ENCODE peak calls at places on chromosome 20, in five cellular contexts. One of them, this sample, is unnamed.

GRCh38 chr20:50845566-50846211 is 50.8 kb downstream of the BCAS4 start:
- DNase-seq in activated CD4-positive, alpha-beta T cell treated with anti-CD3 and anti-CD28 coated beads, Interleukin-2, amount 10 ng/mL, durations not matched to agents 7 days and 5 days: no peak
- DNase-seq in T-helper 17 cell: no peak
- DNase-seq in NCI-H2107: no peak
- DNase-seq in NCI-H345: no peak
- DNase-seq in this sample: no peak

GRCh38 chr20:62567246-62568044 is 74.9 kb upstream of the SLCO4A1 start:
- DNase-seq in activated CD4-positive, alpha-beta T cell treated with anti-CD3 and anti-CD28 coated beads, Interleukin-2, amount 10 ng/mL, durations not matched to agents 7 days and 5 days: no peak
- DNase-seq in T-helper 17 cell: no peak
- DNase-seq in NCI-H2107: no peak
- DNase-seq in NCI-H345: no peak
- DNase-seq in this sample: no peak

GRCh38 chr20:38252292-38253288 is 7.9 kb downstream of the KIAA1755 start:
- DNase-seq in activated CD4-positive, alpha-beta T cell treated with anti-CD3 and anti-CD28 coated beads, Interleukin-2, amount 10 ng/mL, durations not matched to agents 7 days and 5 days: no peak
- DNase-seq in T-helper 17 cell: no peak
- DNase-seq in NCI-H2107: no peak
- DNase-seq in NCI-H345: no peak
- DNase-seq in this sample: no peak

GRCh38 chr20:49349078-49349477 is 71.2 kb upstream of the ZNFX1 start:
- DNase-seq in activated CD4-positive, alpha-beta T cell treated with anti-CD3 and anti-CD28 coated beads, Interleukin-2, amount 10 ng/mL, durations not matched to agents 7 days and 5 days: no peak
- DNase-seq in T-helper 17 cell: no peak
- DNase-seq in NCI-H2107: no peak
- DNase-seq in NCI-H345: no peak
- DNase-seq in this sample: no peak

GRCh38 chr20:53829086-53829703 is 235.6 kb upstream of the ZNF217 start:
- DNase-seq in activated CD4-positive, alpha-beta T cell treated with anti-CD3 and anti-CD28 coated beads, Interleukin-2, amount 10 ng/mL, durations not matched to agents 7 days and 5 days: no peak
- DNase-seq in T-helper 17 cell: no peak
- DNase-seq in NCI-H2107: no peak
- DNase-seq in NCI-H345: no peak
- DNase-seq in this sample: no peak

GRCh38 chr20:62595491-62595890 is 46.8 kb upstream of the SLCO4A1 start:
- DNase-seq in activated CD4-positive, alpha-beta T cell treated with anti-CD3 and anti-CD28 coated beads, Interleukin-2, amount 10 ng/mL, durations not matched to agents 7 days and 5 days: no peak
- DNase-seq in T-helper 17 cell: no peak
- DNase-seq in NCI-H2107: no peak
- DNase-seq in NCI-H345: no peak
- DNase-seq in this sample: peak

GRCh38 chr20:602357-602970 is 7.6 kb downstream of the TCF15 start:
- DNase-seq in activated CD4-positive, alpha-beta T cell treated with anti-CD3 and anti-CD28 coated beads, Interleukin-2, amount 10 ng/mL, durations not matched to agents 7 days and 5 days: no peak
- DNase-seq in T-helper 17 cell: no peak
- DNase-seq in NCI-H2107: no peak
- DNase-seq in NCI-H345: no peak
- DNase-seq in this sample: no peak

GRCh38 chr20:24328901-24329300 is 140.5 kb upstream of the SYNDIG1 start:
- DNase-seq in activated CD4-positive, alpha-beta T cell treated with anti-CD3 and anti-CD28 coated beads, Interleukin-2, amount 10 ng/mL, durations not matched to agents 7 days and 5 days: no peak
- DNase-seq in T-helper 17 cell: no peak
- DNase-seq in NCI-H2107: no peak
- DNase-seq in NCI-H345: no peak
- DNase-seq in this sample: no peak

GRCh38 chr20:41559658-41560057 is 58.5 kb downstream of the CHD6 start:
- DNase-seq in activated CD4-positive, alpha-beta T cell treated with anti-CD3 and anti-CD28 coated beads, Interleukin-2, amount 10 ng/mL, durations not matched to agents 7 days and 5 days: no peak
- DNase-seq in T-helper 17 cell: no peak
- DNase-seq in NCI-H2107: no peak
- DNase-seq in NCI-H345: no peak
- DNase-seq in this sample: no peak

GRCh38 chr20:461254-462198 is 807 bp downstream of the TBC1D20 start:
- DNase-seq in activated CD4-positive, alpha-beta T cell treated with anti-CD3 and anti-CD28 coated beads, Interleukin-2, amount 10 ng/mL, durations not matched to agents 7 days and 5 days: peak
- DNase-seq in T-helper 17 cell: peak
- DNase-seq in NCI-H2107: no peak
- DNase-seq in NCI-H345: peak
- DNase-seq in this sample: peak

GRCh38 chr20:64082126-64082638 is 2.0 kb downstream of the LKAAEAR1 start:
- DNase-seq in activated CD4-positive, alpha-beta T cell treated with anti-CD3 and anti-CD28 coated beads, Interleukin-2, amount 10 ng/mL, durations not matched to agents 7 days and 5 days: no peak
- DNase-seq in T-helper 17 cell: no peak
- DNase-seq in NCI-H2107: no peak
- DNase-seq in NCI-H345: no peak
- DNase-seq in this sample: no peak

GRCh38 chr20:11451793-11452291 is 465.9 kb upstream of the BTBD3 start:
- DNase-seq in activated CD4-positive, alpha-beta T cell treated with anti-CD3 and anti-CD28 coated beads, Interleukin-2, amount 10 ng/mL, durations not matched to agents 7 days and 5 days: no peak
- DNase-seq in T-helper 17 cell: no peak
- DNase-seq in NCI-H2107: no peak
- DNase-seq in NCI-H345: no peak
- DNase-seq in this sample: no peak

GRCh38 chr20:3670945-3671344 is 7.7 kb upstream of the GFRA4 start:
- DNase-seq in activated CD4-positive, alpha-beta T cell treated with anti-CD3 and anti-CD28 coated beads, Interleukin-2, amount 10 ng/mL, durations not matched to agents 7 days and 5 days: no peak
- DNase-seq in T-helper 17 cell: no peak
- DNase-seq in NCI-H2107: no peak
- DNase-seq in NCI-H345: no peak
- DNase-seq in this sample: no peak

GRCh38 chr20:38633577-38634093 is 32.0 kb downstream of the ARHGAP40 start:
- DNase-seq in activated CD4-positive, alpha-beta T cell treated with anti-CD3 and anti-CD28 coated beads, Interleukin-2, amount 10 ng/mL, durations not matched to agents 7 days and 5 days: peak
- DNase-seq in T-helper 17 cell: peak
- DNase-seq in NCI-H2107: peak
- DNase-seq in NCI-H345: peak
- DNase-seq in this sample: peak

GRCh38 chr20:45096781-45097180 is 4.1 kb downstream of the KCNS1 start:
- DNase-seq in activated CD4-positive, alpha-beta T cell treated with anti-CD3 and anti-CD28 coated beads, Interleukin-2, amount 10 ng/mL, durations not matched to agents 7 days and 5 days: no peak
- DNase-seq in T-helper 17 cell: no peak
- DNase-seq in NCI-H2107: no peak
- DNase-seq in NCI-H345: no peak
- DNase-seq in this sample: no peak

GRCh38 chr20:49843139-49843538 is 30.5 kb downstream of the SLC9A8 start:
- DNase-seq in activated CD4-positive, alpha-beta T cell treated with anti-CD3 and anti-CD28 coated beads, Interleukin-2, amount 10 ng/mL, durations not matched to agents 7 days and 5 days: no peak
- DNase-seq in T-helper 17 cell: no peak
- DNase-seq in NCI-H2107: no peak
- DNase-seq in NCI-H345: no peak
- DNase-seq in this sample: no peak

GRCh38 chr20:46694484-46694883 is 5.2 kb upstream of the TP53RK start:
- DNase-seq in activated CD4-positive, alpha-beta T cell treated with anti-CD3 and anti-CD28 coated beads, Interleukin-2, amount 10 ng/mL, durations not matched to agents 7 days and 5 days: no peak
- DNase-seq in T-helper 17 cell: no peak
- DNase-seq in NCI-H2107: peak
- DNase-seq in NCI-H345: no peak
- DNase-seq in this sample: no peak

GRCh38 chr20:50309280-50309763 is 118.7 kb downstream of the CEBPB start:
- DNase-seq in activated CD4-positive, alpha-beta T cell treated with anti-CD3 and anti-CD28 coated beads, Interleukin-2, amount 10 ng/mL, durations not matched to agents 7 days and 5 days: no peak
- DNase-seq in T-helper 17 cell: no peak
- DNase-seq in NCI-H2107: no peak
- DNase-seq in NCI-H345: no peak
- DNase-seq in this sample: no peak

GRCh38 chr20:31721408-31722332 is 998 bp downstream of the BCL2L1 start:
- DNase-seq in activated CD4-positive, alpha-beta T cell treated with anti-CD3 and anti-CD28 coated beads, Interleukin-2, amount 10 ng/mL, durations not matched to agents 7 days and 5 days: no peak
- DNase-seq in T-helper 17 cell: no peak
- DNase-seq in NCI-H2107: no peak
- DNase-seq in NCI-H345: peak
- DNase-seq in this sample: peak

GRCh38 chr20:36572701-36573102 is 695 bp upstream of the TGIF2 start:
- DNase-seq in activated CD4-positive, alpha-beta T cell treated with anti-CD3 and anti-CD28 coated beads, Interleukin-2, amount 10 ng/mL, durations not matched to agents 7 days and 5 days: peak
- DNase-seq in T-helper 17 cell: peak
- DNase-seq in NCI-H2107: no peak
- DNase-seq in NCI-H345: no peak
- DNase-seq in this sample: peak

GRCh38 chr20:42218566-42218965 is 600.4 kb upstream of the CHD6 start:
- DNase-seq in activated CD4-positive, alpha-beta T cell treated with anti-CD3 and anti-CD28 coated beads, Interleukin-2, amount 10 ng/mL, durations not matched to agents 7 days and 5 days: no peak
- DNase-seq in T-helper 17 cell: no peak
- DNase-seq in NCI-H2107: no peak
- DNase-seq in NCI-H345: no peak
- DNase-seq in this sample: no peak

GRCh38 chr20:8228315-8228714 is 96.2 kb downstream of the PLCB1 start:
- DNase-seq in activated CD4-positive, alpha-beta T cell treated with anti-CD3 and anti-CD28 coated beads, Interleukin-2, amount 10 ng/mL, durations not matched to agents 7 days and 5 days: no peak
- DNase-seq in T-helper 17 cell: no peak
- DNase-seq in NCI-H2107: no peak
- DNase-seq in NCI-H345: no peak
- DNase-seq in this sample: no peak

GRCh38 chr20:64219730-64220129 is 35.8 kb upstream of the PCMTD2 start:
- DNase-seq in activated CD4-positive, alpha-beta T cell treated with anti-CD3 and anti-CD28 coated beads, Interleukin-2, amount 10 ng/mL, durations not matched to agents 7 days and 5 days: no peak
- DNase-seq in T-helper 17 cell: no peak
- DNase-seq in NCI-H2107: no peak
- DNase-seq in NCI-H345: no peak
- DNase-seq in this sample: no peak

GRCh38 chr20:2873747-2874041 is 413 bp downstream of the PTPRA start:
- DNase-seq in activated CD4-positive, alpha-beta T cell treated with anti-CD3 and anti-CD28 coated beads, Interleukin-2, amount 10 ng/mL, durations not matched to agents 7 days and 5 days: peak
- DNase-seq in T-helper 17 cell: peak
- DNase-seq in NCI-H2107: no peak
- DNase-seq in NCI-H345: peak
- DNase-seq in this sample: peak

GRCh38 chr20:36097751-36098151 is 56.8 kb upstream of the EPB41L1 start:
- DNase-seq in activated CD4-positive, alpha-beta T cell treated with anti-CD3 and anti-CD28 coated beads, Interleukin-2, amount 10 ng/mL, durations not matched to agents 7 days and 5 days: no peak
- DNase-seq in T-helper 17 cell: no peak
- DNase-seq in NCI-H2107: no peak
- DNase-seq in NCI-H345: no peak
- DNase-seq in this sample: peak

GRCh38 chr20:5918856-5919633 is 31.3 kb downstream of the TRMT6 start:
- DNase-seq in activated CD4-positive, alpha-beta T cell treated with anti-CD3 and anti-CD28 coated beads, Interleukin-2, amount 10 ng/mL, durations not matched to agents 7 days and 5 days: peak
- DNase-seq in T-helper 17 cell: no peak
- DNase-seq in NCI-H2107: no peak
- DNase-seq in NCI-H345: no peak
- DNase-seq in this sample: no peak

GRCh38 chr20:25197173-25197869 is 1.8 kb downstream of the ENTPD6 start:
- DNase-seq in activated CD4-positive, alpha-beta T cell treated with anti-CD3 and anti-CD28 coated beads, Interleukin-2, amount 10 ng/mL, durations not matched to agents 7 days and 5 days: peak
- DNase-seq in T-helper 17 cell: no peak
- DNase-seq in NCI-H2107: no peak
- DNase-seq in NCI-H345: peak
- DNase-seq in this sample: peak